ENCODE peak calls at places on chromosomes 3 and 15, in four cellular contexts. Z is GM12878, S is K562, Q is HepG2. C is an unnamed sample.
A peak's percentile ranks its signal among the peaks of the same experiment; 100 is the strongest.

GRCh38 chr3:135970500-135971116 is 5.1 kb downstream of the PPP2R3A start:
- DNase-seq in S (no peak), Q (no peak), Z (no peak), C (no peak)

GRCh38 chr3:157026091-157026490 is 133.9 kb downstream of the CCNL1 start:
- DNase-seq in S (no peak), Q (no peak), Z (no peak), C (no peak)

GRCh38 chr15:60906275-60906674 is 322.8 kb downstream of the RORA start:
- DNase-seq in S (no peak), Q (no peak), Z (no peak), C (no peak)

GRCh38 chr3:170768334-170768801 is 101.6 kb downstream of the RPL22L1 start:
- DNase-seq in Q (no peak), Z (no peak), S (no peak), C (no peak)

GRCh38 chr15:79166311-79166955 is 75.9 kb upstream of the RASGRF1 start:
- DNase-seq in Q (no peak), Z (no peak), S (no peak), C (no peak)

GRCh38 chr3:143081365-143081764 is 38.2 kb upstream of the CHST2 start:
- DNase-seq in S (no peak), Q (no peak), Z (no peak), C (no peak)

GRCh38 chr3:131077904-131078303 is 51.2 kb downstream of the NEK11 start:
- DNase-seq in S (no peak), Z (no peak), Q (no peak), C (no peak)

GRCh38 chr3:123026551-123027291 is 842 bp downstream of the SEMA5B start:
- DNase-seq in S (no peak), Q (no peak), Z (no peak), C (no peak)

GRCh38 chr3:187987919-187988318 is 166.0 kb upstream of the LPP start:
- DNase-seq in Z (no peak), S (no peak), Q (no peak), C (no peak)

GRCh38 chr15:55283295-55284147 is 6.1 kb downstream of the RAB27A start:
- DNase-seq in Z (no peak), Q (no peak), S (no peak), C (no peak)

GRCh38 chr3:114626751-114627150 is 332.9 kb downstream of the TIGIT start:
- DNase-seq in S (no peak), Z (no peak), Q (no peak), C (no peak)
- TF ChIP-seq TARDBP in S (no peak), Z (no peak), Q (no peak), C (no peak)

GRCh38 chr3:49607105-49607591 is 52.9 kb downstream of the BSN start:
- DNase-seq in Z (no peak), S (no peak), Q (no peak), C (no peak)

GRCh38 chr3:49609815-49610214 is 55.5 kb downstream of the BSN start:
- DNase-seq in Z (no peak), S (no peak), Q (no peak), C (no peak)

GRCh38 chr3:49606427-49606826 is 52.1 kb downstream of the BSN start:
- DNase-seq in Z (no peak), Q (no peak), S (no peak), C (no peak)

GRCh38 chr3:49609314-49609713 is 55.0 kb downstream of the BSN start:
- DNase-seq in Q (no peak), Z (no peak), S (no peak), C (no peak)

GRCh38 chr3:49607796-49608195 is 53.5 kb downstream of the BSN start:
- DNase-seq in Q (no peak), Z (no peak), S (peak; percentile 14), C (no peak)
- TF ChIP-seq TARDBP in Q (no peak), Z (no peak), S (no peak), C (no peak)

DNA sequence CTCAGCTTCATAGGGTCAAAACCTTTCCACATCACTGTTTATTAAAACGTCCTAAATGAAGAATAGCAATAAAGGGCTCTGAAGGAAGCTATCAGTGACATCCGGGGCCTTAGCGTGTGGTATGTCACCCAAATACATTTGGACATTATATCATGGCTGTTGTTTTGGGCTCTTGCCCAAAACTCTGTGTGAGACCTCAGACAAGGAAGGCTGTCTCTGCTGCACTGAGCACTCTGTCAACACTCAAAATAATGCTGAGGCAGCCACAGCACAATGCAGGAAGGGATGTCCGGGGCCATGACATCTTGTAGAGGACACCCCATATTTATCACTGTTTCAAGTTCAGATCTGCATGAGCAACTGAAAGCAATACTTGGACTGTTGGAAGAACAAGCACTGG is 293.8 kb upstream of the WNT5A start:
- DNase-seq in S (no peak), Z (no peak), Q (no peak), C (no peak)
- TF ChIP-seq TARDBP in S (no peak), Z (no peak), Q (no peak), C (no peak)

GRCh38 chr3:54986294-54986693 is 58.4 kb upstream of the LRTM1 start:
- DNase-seq in S (no peak), Q (no peak), Z (no peak), C (no peak)

GRCh38 chr3:54987719-54988118 is 59.9 kb upstream of the LRTM1 start:
- DNase-seq in Q (no peak), S (no peak), Z (no peak), C (no peak)

GRCh38 chr3:54983266-54983910 is 55.5 kb upstream of the LRTM1 start:
- DNase-seq in Q (no peak), S (no peak), Z (no peak), C (no peak)

GRCh38 chr3:54989023-54989380 is 61.1 kb upstream of the LRTM1 start:
- DNase-seq in Q (no peak), Z (no peak), S (no peak), C (no peak)

DNA sequence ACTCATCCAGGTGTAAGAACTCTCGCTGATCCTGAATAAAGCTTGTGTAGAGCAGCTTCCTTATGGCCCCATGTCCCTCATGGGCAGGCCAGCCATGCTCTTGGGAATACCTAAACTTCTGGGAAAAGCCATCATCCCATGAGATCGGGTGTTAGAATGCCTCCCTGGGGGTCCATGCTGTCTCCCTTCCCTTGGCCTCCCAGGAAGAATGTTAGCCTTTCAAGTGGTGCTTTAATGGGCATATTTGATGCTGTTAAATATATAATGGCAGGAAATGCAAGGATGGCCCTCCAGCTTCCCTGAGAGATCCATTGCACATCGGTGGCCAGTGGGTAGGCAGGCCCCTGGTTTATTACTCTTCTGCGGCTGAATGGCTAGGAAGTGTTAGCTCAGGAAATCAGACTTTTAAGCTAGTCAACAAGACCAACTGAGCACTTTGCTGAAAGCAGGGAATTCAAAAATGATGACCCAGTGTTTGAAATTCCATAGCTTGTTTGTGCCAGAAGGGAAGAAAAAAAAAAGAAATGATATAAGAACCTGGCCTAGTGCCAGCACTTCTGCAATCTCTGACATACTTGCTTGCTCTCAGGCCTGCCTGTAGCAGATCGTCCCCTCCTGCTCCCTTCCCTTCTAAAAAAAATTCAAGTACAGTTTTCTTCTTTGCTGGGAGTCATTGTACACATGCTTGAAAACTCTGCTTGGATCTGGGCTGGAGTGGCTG is 60.6 kb upstream of the LRTM1 start:
- DNase-seq in S (no peak), Z (no peak), Q (no peak), C (no peak)
- TF ChIP-seq TARDBP in S (no peak), Z (no peak), Q (no peak), C (no peak)

DNA sequence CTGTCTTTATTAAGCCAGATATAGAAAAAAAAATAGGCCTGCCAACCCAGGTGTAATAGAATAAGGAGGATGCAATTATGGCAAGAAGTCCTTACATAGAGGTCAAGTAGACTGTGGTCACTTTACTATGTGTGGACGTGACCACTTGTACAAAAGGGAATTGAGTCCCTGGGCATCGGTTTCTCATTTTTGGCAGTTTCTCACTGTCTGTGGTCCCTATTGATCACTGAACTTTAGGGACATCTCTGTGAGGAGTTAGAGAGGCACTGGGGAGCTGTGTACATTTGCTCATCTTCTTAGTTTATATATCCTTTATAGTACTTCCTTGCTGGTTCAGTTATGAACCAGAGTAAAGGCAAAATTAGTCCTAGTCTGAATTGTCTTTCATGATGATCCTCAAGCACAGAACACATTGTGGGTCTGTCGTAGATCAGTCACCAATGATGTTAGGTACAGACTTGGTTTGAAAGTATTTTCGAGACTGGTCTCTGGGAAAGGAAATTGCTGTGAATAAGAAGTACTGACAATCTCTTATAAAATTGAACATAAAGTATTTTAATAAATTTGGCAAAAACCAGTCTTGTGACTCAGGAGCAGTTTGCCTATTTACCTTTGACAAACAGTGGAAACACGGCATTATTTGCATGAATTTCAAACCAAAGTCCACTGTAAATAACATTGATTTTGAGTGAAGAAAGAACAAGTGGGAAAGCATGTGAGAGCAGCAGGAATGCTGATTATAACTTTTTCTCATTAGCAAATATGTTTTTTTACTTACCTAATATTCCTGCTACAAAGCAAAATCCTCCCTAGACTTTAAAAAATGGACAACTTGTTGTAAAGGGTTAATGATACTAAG is 218.9 kb upstream of the DPH6 start:
- DNase-seq in Z (no peak), Q (peak; percentile 5), S (no peak), C (no peak)
- TF ChIP-seq TARDBP in Z (no peak), Q (no peak), S (no peak), C (no peak)

GRCh38 chr15:40747685-40748631 is 7.1 kb downstream of the RMDN3 start:
- DNase-seq in Z (no peak), Q (no peak), S (no peak), C (no peak)

GRCh38 chr15:40746916-40747418 is 8.1 kb downstream of the RMDN3 start:
- DNase-seq in S (no peak), Z (no peak), Q (no peak), C (no peak)

GRCh38 chr15:40743466-40743865 is 11.6 kb downstream of the RMDN3 start:
- DNase-seq in Q (no peak), S (no peak), Z (no peak), C (no peak)

GRCh38 chr15:40744810-40745152 is 10.3 kb downstream of the RMDN3 start:
- DNase-seq in Z (no peak), S (no peak), Q (no peak), C (no peak)

DNA sequence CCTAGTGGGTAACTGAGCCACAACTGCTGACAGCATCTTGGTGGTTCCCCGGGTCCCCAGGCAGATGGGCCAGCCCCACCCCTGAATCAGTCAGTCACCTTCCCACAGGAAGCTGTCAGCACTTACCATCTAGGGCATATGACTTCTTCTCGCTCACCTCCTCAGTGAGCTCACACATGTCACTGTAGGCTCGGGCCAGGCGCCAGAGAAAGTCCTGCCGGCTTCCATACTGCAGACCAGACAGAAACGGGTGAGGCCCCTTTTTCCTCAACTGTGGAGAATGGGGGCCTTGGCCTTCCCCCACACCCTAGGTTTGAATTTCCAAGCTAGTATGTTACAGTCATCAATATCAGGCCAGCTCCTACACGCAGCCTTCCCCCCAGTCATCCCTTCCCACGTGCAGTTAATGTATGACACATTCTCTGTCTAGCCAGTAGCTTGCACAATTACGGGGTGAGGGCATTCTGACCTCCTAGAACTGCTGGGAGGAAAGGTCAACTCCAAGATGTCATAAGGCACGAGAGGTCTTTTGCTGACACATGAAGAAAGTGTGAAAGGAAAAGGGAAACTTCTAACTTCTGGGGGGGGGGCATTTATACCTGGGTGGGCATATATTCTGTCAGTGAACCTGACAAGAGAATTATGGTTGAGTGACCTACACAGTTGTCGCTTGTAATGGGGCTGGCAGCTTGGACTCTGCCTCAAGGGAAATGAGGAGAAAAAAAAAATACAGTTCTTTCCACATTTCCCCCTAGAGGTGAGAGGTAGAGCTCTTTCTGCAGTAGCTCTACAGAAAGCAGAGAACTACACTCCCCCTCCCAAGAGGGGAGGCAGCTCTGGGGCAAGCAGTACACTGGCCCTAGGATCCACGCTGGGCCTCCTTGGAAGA is 10.9 kb downstream of the RMDN3 start:
- DNase-seq in Z (no peak), S (peak; percentile 48), Q (no peak), C (no peak)
- TF ChIP-seq TARDBP in Z (no peak), S (no peak), Q (no peak), C (no peak)

C was measured in HEK293T.